ENCODE peak calls at places on chromosomes 2 and 18, in five cellular contexts. Z is stimulated activated CD4-positive, alpha-beta T cell treated with anti-CD3 and anti-CD28 coated beads, Interleukin-2, amount 100 ng/mL, for 48 hours; Y is H54; W is GM19239; T is activated CD4-positive, alpha-beta T cell treated with anti-CD3 and anti-CD28 coated beads for 1 hour. K is an unnamed sample.

GRCh38 chr2:25844089-25844488 is 34.2 kb downstream of the ASXL2 start:
- DNase-seq in Z (no peak), T (no peak), W (no peak), Y (no peak), K (no peak)

GRCh38 chr2:24873619-24874018 is 46.4 kb downstream of the ADCY3 start:
- DNase-seq in Y (no peak), T (no peak), Z (no peak), W (no peak), K (no peak)

GRCh38 chr18:68699043-68699442 is 15.9 kb downstream of the TMX3 start:
- DNase-seq in Z (no peak), W (no peak), T (no peak), Y (no peak), K (no peak)

GRCh38 chr2:97851172-97851571 is 137.8 kb downstream of the ZAP70 start:
- DNase-seq in W (no peak), Y (no peak), Z (no peak), T (no peak), K (no peak)

GRCh38 chr18:56286775-56287174 is 351.6 kb downstream of the TXNL1 start:
- DNase-seq in T (no peak), Y (no peak), W (no peak), Z (no peak), K (no peak)

GRCh38 chr2:64697286-64698023 is 43.7 kb upstream of the SERTAD2 start:
- DNase-seq in T (no peak), W (no peak), Z (no peak), Y (no peak), K (no peak)

GRCh38 chr2:21175895-21176646 is 52.3 kb downstream of the TDRD15 start:
- DNase-seq in T (no peak), W (no peak), Y (no peak), Z (no peak), K (no peak)

GRCh38 chr18:14747513-14748474 is at the start of gene ANKRD30B:
- DNase-seq in Y (no peak), T (no peak), Z (no peak), W (no peak), K (no peak)

GRCh38 chr2:222738759-222739292 is 67.4 kb downstream of the MOGAT1 start:
- DNase-seq in W (no peak), Z (no peak), Y (no peak), T (no peak), K (no peak)

GRCh38 chr2:97792416-97792815 is 79.0 kb downstream of the ZAP70 start:
- DNase-seq in W (no peak), T (no peak), Y (no peak), Z (no peak), K (no peak)

K was measured in activated B cell treated with CpG ODN at 0.5 μM for 24 hours.